ENCODE peak calls at places on chromosomes 2 and 18, in ten cellular contexts. I is IMR-90, N is OCI-LY7, C is A549, V is stomach, B is fibroblast of lung, H is fibroblast of mammary gland, F is lower lobe of right lung, Y is cardiac fibroblast, K is AG04450. D is an unnamed sample.

GRCh38 chr2:20291846-20292408 is 58.7 kb downstream of the PUM2 start:
- DNase-seq in I (no peak), N (no peak), C (no peak), V (no peak), B (no peak), H (peak; percentile 21), F (no peak), Y (no peak), K (no peak), D (no peak)

GRCh38 chr2:215998636-215999035 is 14.7 kb downstream of the MREG start:
- DNase-seq in I (no peak), N (no peak), C (no peak), V (no peak), B (no peak), H (no peak), F (no peak), Y (no peak), K (no peak), D (no peak)

GRCh38 chr2:119689218-119689617 is 10.2 kb downstream of the TMEM177 start:
- DNase-seq in I (no peak), N (no peak), C (no peak), V (peak; percentile 4), B (no peak), H (no peak), F (no peak), Y (no peak), K (no peak), D (no peak)

GRCh38 chr2:79253375-79253774 is 93.8 kb upstream of the REG3A start:
- DNase-seq in I (no peak), N (no peak), C (no peak), V (no peak), B (no peak), H (no peak), F (no peak), Y (no peak), K (no peak), D (no peak)

GRCh38 chr2:237304763-237305514 is 109.0 kb downstream of the COL6A3 start:
- DNase-seq in I (peak; percentile 87), N (no peak), C (no peak), V (no peak), B (peak; percentile 95), H (peak; percentile 97), F (no peak), Y (peak; percentile 71), K (no peak), D (no peak)

GRCh38 chr2:44707945-44708645 is 233.4 kb upstream of the SIX3 start:
- DNase-seq in I (no peak), N (peak; percentile 69), C (no peak), V (no peak), B (no peak), H (no peak), F (no peak), Y (no peak), K (no peak), D (no peak)

GRCh38 chr18:31513189-31513907 is 15.4 kb downstream of the DSG2 start:
- DNase-seq in I (peak; percentile 48), N (no peak), C (peak; percentile 67), V (no peak), B (peak; percentile 88), H (peak; percentile 59), F (no peak), Y (peak; percentile 63), K (no peak), D (peak; percentile 2)

GRCh38 chr2:30721668-30722647 is 85.3 kb downstream of the CAPN13 start:
- DNase-seq in I (no peak), N (no peak), C (no peak), V (peak; percentile 18), B (no peak), H (no peak), F (no peak), Y (no peak), K (no peak), D (no peak)

GRCh38 chr2:96929245-96929925 is 57.0 kb downstream of the FAM178B start:
- DNase-seq in I (no peak), N (no peak), C (no peak), V (no peak), B (no peak), H (no peak), F (peak; percentile 33), Y (no peak), K (no peak), D (no peak)

GRCh38 chr2:60556998-60557955 is 3.8 kb upstream of the BCL11A start:
- DNase-seq in I (no peak), N (no peak), C (no peak), V (no peak), B (no peak), H (no peak), F (no peak), Y (no peak), K (no peak), D (no peak)

GRCh38 chr2:220243571-220243970 is 616.1 kb downstream of the SLC4A3 start:
- DNase-seq in I (no peak), N (no peak), C (no peak), V (no peak), B (peak; percentile 48), H (no peak), F (no peak), Y (peak; percentile 28), K (no peak), D (no peak)

GRCh38 chr18:12409466-12409865 is 1.7 kb downstream of the PRELID3A start:
- DNase-seq in I (peak; percentile 26), N (peak; percentile 42), C (no peak), V (no peak), B (peak; percentile 66), H (no peak), F (no peak), Y (no peak), K (no peak), D (no peak)

GRCh38 chr2:102107741-102108070 is 34.8 kb upstream of the IL1R1 start:
- DNase-seq in I (peak; percentile 57), N (no peak), C (peak; percentile 75), V (no peak), B (peak; percentile 82), H (peak; percentile 72), F (no peak), Y (peak; percentile 51), K (no peak), D (no peak)

GRCh38 chr2:136114392-136114791 is 3.6 kb downstream of the CXCR4 start:
- DNase-seq in I (no peak), N (no peak), C (no peak), V (no peak), B (no peak), H (no peak), F (no peak), Y (no peak), K (no peak), D (no peak)
- H3K4me3 ChIP-seq in I (no peak overlapping the region), N (peak overlapping the region; percentile 92), C (no peak overlapping the region), V (no peak overlapping the region), B (no peak overlapping the region), H (no peak overlapping the region), F (peak overlapping the region; percentile 61), Y (no peak overlapping the region), K (no peak overlapping the region), D (no peak overlapping the region)

DNA sequence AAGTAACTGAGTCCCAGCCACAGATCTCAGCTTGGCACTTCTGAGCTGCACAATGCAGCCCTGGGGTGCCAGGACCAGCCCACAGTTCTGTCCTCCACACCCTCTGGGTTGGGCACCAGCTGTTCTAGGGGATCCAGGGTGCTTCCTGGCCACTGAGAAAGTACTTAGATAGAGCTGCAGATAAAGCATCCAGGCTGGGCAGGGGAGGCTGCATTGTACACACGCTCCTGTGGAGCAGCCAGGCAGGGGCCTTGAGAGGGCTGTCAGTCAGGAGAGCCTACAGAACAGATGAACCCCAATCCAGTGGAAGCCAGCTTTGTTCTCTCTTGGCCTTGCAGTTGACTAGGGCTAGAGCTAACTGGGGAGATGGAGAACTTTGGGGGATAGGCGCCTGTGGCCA is 104.6 kb downstream of the KIAA1328 start:
- DNase-seq in I (no peak), N (no peak), C (no peak), V (no peak), B (no peak), H (no peak), F (no peak), Y (no peak), K (no peak), D (no peak)
- TF ChIP-seq CTCF in I (no peak), N (no peak), C (no peak), V (no peak), B (no peak), H (no peak), F (no peak), Y (no peak), K (no peak), D (no peak)

DNA sequence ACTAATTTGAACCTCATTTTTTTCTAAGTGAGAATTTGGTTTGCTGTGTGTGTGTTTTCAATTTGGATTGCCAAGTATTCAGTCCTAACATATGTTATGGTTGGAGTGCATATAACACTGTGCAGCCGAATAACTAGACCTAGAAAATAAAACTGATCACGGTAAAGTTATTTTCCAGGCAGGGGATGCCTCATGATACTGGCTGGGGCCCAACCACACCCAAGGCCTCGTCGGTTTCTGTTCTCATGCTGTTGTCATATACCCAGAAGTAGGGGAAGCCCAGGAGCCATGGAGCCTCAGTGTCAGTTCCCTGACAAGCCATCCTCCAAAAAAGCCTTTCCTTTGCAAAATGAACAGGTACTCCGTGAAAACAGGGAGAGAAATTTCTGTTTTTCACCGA is 160.2 kb downstream of the GBX2 start:
- DNase-seq in I (no peak), N (no peak), C (no peak), V (no peak), B (no peak), H (peak; percentile 27), F (no peak), Y (no peak), K (no peak), D (no peak)
- H3K4me3 ChIP-seq in I (no peak overlapping the region), N (no peak overlapping the region), C (no peak overlapping the region), V (no peak overlapping the region), B (no peak overlapping the region), H (no peak overlapping the region), F (no peak overlapping the region), Y (no peak overlapping the region), K (no peak overlapping the region), D (no peak overlapping the region)

GRCh38 chr18:72704202-72704601 is 160.1 kb upstream of the CBLN2 start:
- DNase-seq in I (no peak), N (no peak), C (no peak), V (no peak), B (no peak), H (no peak), F (no peak), Y (no peak), K (no peak), D (no peak)

GRCh38 chr18:72697706-72698105 is 153.6 kb upstream of the CBLN2 start:
- DNase-seq in I (no peak), N (no peak), C (no peak), V (no peak), B (no peak), H (no peak), F (no peak), Y (no peak), K (no peak), D (no peak)

DNA sequence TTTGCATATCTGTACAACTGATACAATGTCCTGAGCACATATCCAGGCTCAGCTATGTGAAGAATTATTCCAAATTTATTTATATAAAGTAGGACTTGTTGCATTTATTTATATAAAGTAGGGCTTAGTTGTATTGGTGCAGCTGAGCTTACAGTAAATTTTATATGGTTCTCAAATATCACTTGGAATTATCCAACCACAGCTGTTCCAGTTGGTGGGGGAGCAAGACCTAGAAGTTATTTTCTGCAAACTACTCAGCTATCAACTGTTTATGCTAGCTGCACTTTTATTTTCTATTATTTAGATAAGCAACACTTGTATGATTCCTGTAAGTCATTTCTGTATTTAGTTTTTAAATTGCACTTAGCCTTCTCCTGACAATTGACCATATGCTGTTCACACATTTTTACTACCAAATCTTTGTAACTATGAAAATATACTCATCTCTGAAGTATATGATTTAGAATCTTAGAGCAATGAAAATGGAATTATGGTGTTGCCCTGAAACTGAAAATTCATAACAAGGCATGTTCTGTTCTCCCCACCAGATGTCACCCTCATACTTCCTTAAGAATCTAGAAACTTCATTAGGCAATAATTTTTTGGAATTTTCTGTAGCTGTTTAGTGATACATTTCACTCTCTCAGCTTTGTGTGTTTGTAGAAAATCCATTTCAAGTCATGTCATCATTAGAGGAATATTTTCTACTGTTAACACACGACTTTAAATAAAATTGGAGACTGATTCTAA is 157.0 kb upstream of the CBLN2 start:
- DNase-seq in I (peak; percentile 14), N (no peak), C (peak; percentile 30), V (no peak), B (peak; percentile 15), H (peak; percentile 26), F (no peak), Y (peak; percentile 20), K (no peak), D (no peak)
- TF ChIP-seq CTCF in I (peak; percentile 48), N (peak; percentile 41), C (peak; percentile 44), V (no peak), B (peak; percentile 14), H (peak; percentile 36), F (peak; percentile 14), Y (peak; percentile 13), K (peak; percentile 48), D (no peak)

D was measured in HFF-Myc.